ENCODE peak calls at places on chromosomes 11 and 22, in eight cellular contexts. F is thoracic aorta; T is activated CD4-positive, alpha-beta T cell treated with anti-CD3 and anti-CD28 coated beads for 48 hours; G is GOT3; E is cardiac fibroblast; S is activated T-cell treated with anti-CD3 and anti-CD28 coated beads, Interleukin-2, amount 50 U/mL, for 1 hour; P is GM04504; W is endothelial cell of umbilical vein. C is an unnamed sample.

GRCh38 chr22:50129121-50129734 is 39.4 kb downstream of the MOV10L1 start:
- DNase-seq in S (no peak), E (no peak), F (no peak), T (no peak), P (no peak), G (no peak), W (no peak), C (no peak)

GRCh38 chr11:13366266-13367026 is 88.9 kb downstream of the BMAL1 start:
- DNase-seq in W (no peak), P (no peak), E (no peak), S (no peak), T (no peak), G (no peak), F (no peak), C (no peak)

GRCh38 chr11:64643258-64643881 is 52.4 kb downstream of the SLC22A12 start:
- DNase-seq in E (no peak), F (no peak), P (no peak), S (no peak), G (no peak), T (no peak), W (no peak), C (no peak)

GRCh38 chr11:133104014-133104753 is 428.1 kb downstream of the OPCML start:
- DNase-seq in E (no peak), P (no peak), T (no peak), S (no peak), G (no peak), F (no peak), W (no peak), C (no peak)

GRCh38 chr11:61350803-61351202 is 10.9 kb downstream of the CYB561A3 start:
- DNase-seq in W (no peak), S (no peak), P (no peak), E (no peak), F (no peak), T (no peak), G (no peak), C (no peak)

GRCh38 chr22:39545310-39546063 is 12.9 kb upstream of the RPS19BP1 start:
- DNase-seq in S (peak), W (peak), E (peak), G (peak), T (peak), F (no peak), P (no peak), C (no peak)

GRCh38 chr11:76600124-76600655 is 70.4 kb downstream of the LRRC32 start:
- DNase-seq in S (no peak), G (no peak), E (no peak), F (no peak), T (no peak), W (no peak), P (no peak), C (no peak)

GRCh38 chr11:72684236-72684912 is 10.2 kb upstream of the PDE2A start:
- DNase-seq in S (peak), E (peak), F (peak), G (no peak), W (peak), P (no peak), T (peak), C (no peak)

GRCh38 chr11:58579192-58580129 is 598 bp downstream of the ZFP91 start:
- DNase-seq in F (peak), T (peak), E (peak), P (peak), G (peak), S (peak), W (peak), C (peak)

GRCh38 chr11:69962152-69962551 is 116.0 kb upstream of the ANO1 start:
- DNase-seq in T (no peak), F (no peak), W (peak), S (no peak), G (no peak), P (no peak), E (peak), C (no peak)

GRCh38 chr11:105610796-105611361 is 1.0 kb downstream of the GRIA4 start:
- DNase-seq in G (no peak), T (no peak), E (no peak), S (no peak), F (no peak), P (no peak), W (peak), C (no peak)

C was measured in cerebellar nuclear complex.